ENCODE peak calls at places on chromosomes 12 and 14, in seven cellular contexts. U is GM23338, C is T-helper 2 cell, S is natural killer cell, A is RKO, B is ascending aorta, H is DMS153. E is an unnamed sample.

GRCh38 chr12:47754881-47755280 is 3.8 kb downstream of the RAPGEF3 start:
- DNase-seq in A (no peak), U (no peak), H (no peak), B (no peak), S (no peak), C (peak), E (no peak)

GRCh38 chr14:32249780-32250179 is 46.7 kb upstream of the RNU6-8 start:
- DNase-seq in B (no peak), U (no peak), S (no peak), H (no peak), A (no peak), C (no peak), E (no peak)

GRCh38 chr12:108616941-108617858 is 16.5 kb downstream of the SELPLG start:
- DNase-seq in S (peak), C (peak), U (no peak), A (no peak), H (no peak), B (no peak), E (no peak)

GRCh38 chr12:59425798-59426197 is 170.0 kb upstream of the SLC16A7 start:
- DNase-seq in U (no peak), B (no peak), S (no peak), C (no peak), H (no peak), A (no peak), E (no peak)

GRCh38 chr12:32448581-32448980 is 49.2 kb downstream of the FGD4 start:
- DNase-seq in U (no peak), B (no peak), S (no peak), A (no peak), C (no peak), H (no peak), E (no peak)

GRCh38 chr12:128111951-128112350 is 155.0 kb upstream of the TMEM132C start:
- DNase-seq in A (no peak), B (no peak), S (no peak), U (no peak), C (no peak), H (no peak), E (no peak)

GRCh38 chr12:108365324-108365723 is 26.2 kb upstream of the CMKLR1 start:
- DNase-seq in H (no peak), C (no peak), A (no peak), U (no peak), S (no peak), B (no peak), E (no peak)

GRCh38 chr12:49789992-49790391 is 38.2 kb downstream of the NCKAP5L start:
- DNase-seq in C (no peak), H (no peak), U (peak), A (no peak), S (no peak), B (no peak), E (no peak)

GRCh38 chr12:121857322-121858246 is 1.1 kb downstream of the HPD start:
- DNase-seq in H (no peak), C (no peak), B (no peak), U (no peak), S (no peak), A (no peak), E (no peak)

GRCh38 chr14:94679106-94679819 is 67.1 kb downstream of the SERPINA3 start:
- DNase-seq in C (no peak), H (no peak), B (peak), U (no peak), S (no peak), A (no peak), E (no peak)